ENCODE peak calls at places on chromosome 16, in five cellular contexts. L is neuronal stem cell, Y is mesenchymal stem cell, N is H9, C is H1. B is an unnamed sample.

GRCh38 chr16:66899945-66900688 is 18.6 kb downstream of the CDH16 start:
- DNase-seq in Y (peak; percentile 92), C (no peak), L (no peak), N (no peak), B (no peak)

GRCh38 chr16:70483426-70483825 is 29.0 kb downstream of the FCSK start:
- DNase-seq in N (no peak), C (no peak), Y (no peak), L (no peak), B (no peak)

GRCh38 chr16:4825196-4825595 is 21.9 kb downstream of the GLYR1 start:
- DNase-seq in C (no peak), N (no peak), L (no peak), Y (no peak), B (no peak)

GRCh38 chr16:49986351-49987124 is 38.5 kb upstream of the CNEP1R1 start:
- DNase-seq in N (peak; percentile 39), Y (no peak), L (no peak), C (no peak), B (peak; percentile 68)

GRCh38 chr16:25633549-25633948 is 58.2 kb upstream of the HS3ST4 start:
- DNase-seq in C (peak; percentile 9), N (no peak), Y (no peak), L (no peak), B (peak; percentile 46)

GRCh38 chr16:84794626-84795025 is 25.2 kb upstream of the CRISPLD2 start:
- DNase-seq in Y (no peak), N (no peak), L (no peak), C (no peak), B (no peak)

GRCh38 chr16:71722801-71723536 is 1.5 kb downstream of the PHLPP2 start:
- DNase-seq in N (peak; percentile 86), C (peak; percentile 50), L (peak; percentile 78), Y (peak; percentile 83), B (peak; percentile 66)

GRCh38 chr16:83533193-83533592 is 274.6 kb upstream of the HSBP1 start:
- DNase-seq in C (no peak), N (no peak), L (no peak), Y (peak; percentile 55), B (no peak)

GRCh38 chr16:64437706-64438329 is 684.0 kb downstream of the CDH11 start:
- DNase-seq in N (peak; percentile 28), Y (peak; percentile 75), C (no peak), L (no peak), B (no peak)

GRCh38 chr16:55323637-55324490 is at the start of gene IRX6:
- DNase-seq in L (peak; percentile 67), Y (no peak), C (peak; percentile 82), N (peak; percentile 92), B (no peak)

GRCh38 chr16:84686702-84687298 is 13.0 kb upstream of the USP10 start:
- DNase-seq in N (no peak), C (no peak), Y (no peak), L (no peak), B (no peak)

GRCh38 chr16:27430923-27431484 is 29.0 kb downstream of the IL21R start:
- DNase-seq in L (no peak), N (peak; percentile 21), C (no peak), Y (peak; percentile 8), B (peak; percentile 56)

GRCh38 chr16:25109643-25110042 is 1.9 kb upstream of the LCMT1 start:
- DNase-seq in C (no peak), Y (peak; percentile 96), L (no peak), N (no peak), B (peak; percentile 85)

GRCh38 chr16:17777461-17777863 is 306.7 kb upstream of the XYLT1 start:
- DNase-seq in Y (no peak), C (no peak), N (no peak), L (no peak), B (no peak)

GRCh38 chr16:81035975-81036750 is 521 bp downstream of the ATMIN start:
- DNase-seq in Y (peak; percentile 41), C (no peak), L (peak; percentile 17), N (peak; percentile 42), B (peak; percentile 51)

GRCh38 chr16:79607587-79607986 is 7.0 kb upstream of the MAF start:
- DNase-seq in C (no peak), Y (peak; percentile 70), L (no peak), N (no peak), B (no peak)

GRCh38 chr16:67767953-67768352 is 38.4 kb downstream of the RANBP10 start:
- DNase-seq in Y (peak; percentile 73), N (no peak), L (no peak), C (no peak), B (no peak)

GRCh38 chr16:59697236-59697635 is 963.1 kb upstream of the GOT2 start:
- DNase-seq in C (no peak), N (no peak), Y (no peak), L (no peak), B (no peak)

GRCh38 chr16:12976936-12977335 is 75.5 kb downstream of the SHISA9 start:
- DNase-seq in N (no peak), C (no peak), Y (no peak), L (peak; percentile 14), B (no peak)

GRCh38 chr16:24668481-24669001 is 60.9 kb upstream of the TNRC6A start:
- DNase-seq in Y (peak; percentile 86), C (no peak), N (no peak), L (no peak), B (no peak)

GRCh38 chr16:84390131-84390785 is 21.9 kb downstream of the ATP2C2 start:
- DNase-seq in N (no peak), L (no peak), C (no peak), Y (no peak), B (no peak)

GRCh38 chr16:50535506-50536257 is 12.5 kb upstream of the NKD1 start:
- DNase-seq in Y (no peak), N (no peak), L (no peak), C (no peak), B (no peak)

GRCh38 chr16:81040837-81041236 is 5.2 kb downstream of the ATMIN start:
- DNase-seq in Y (no peak), N (no peak), L (peak; percentile 27), C (no peak), B (no peak)

GRCh38 chr16:1042076-1042744 is 30.3 kb upstream of the SSTR5 start:
- DNase-seq in N (no peak), Y (no peak), L (no peak), C (no peak), B (no peak)

GRCh38 chr16:78567713-78568112 is 468.3 kb downstream of the WWOX start:
- DNase-seq in N (no peak), L (no peak), Y (no peak), C (no peak), B (no peak)

GRCh38 chr16:72947379-72948237 is 100.3 kb downstream of the ZFHX3 start:
- DNase-seq in N (no peak), Y (no peak), C (no peak), L (peak; percentile 61), B (no peak)

GRCh38 chr16:83946781-83947566 is 6.1 kb upstream of the OSGIN1 start:
- DNase-seq in C (no peak), Y (no peak), L (no peak), N (no peak), B (no peak)

GRCh38 chr16:68128577-68129305 is 43.6 kb downstream of the NFATC3 start:
- DNase-seq in Y (peak; percentile 28), N (no peak), C (no peak), L (peak; percentile 3), B (no peak)

GRCh38 chr16:68284847-68285246 is 20.5 kb downstream of the SLC7A6 start:
- DNase-seq in L (no peak), Y (no peak), C (no peak), N (no peak), B (no peak)

GRCh38 chr16:75065149-75065807 is 51.3 kb downstream of the LDHD start:
- DNase-seq in L (no peak), C (no peak), Y (no peak), N (no peak), B (no peak)

DNA sequence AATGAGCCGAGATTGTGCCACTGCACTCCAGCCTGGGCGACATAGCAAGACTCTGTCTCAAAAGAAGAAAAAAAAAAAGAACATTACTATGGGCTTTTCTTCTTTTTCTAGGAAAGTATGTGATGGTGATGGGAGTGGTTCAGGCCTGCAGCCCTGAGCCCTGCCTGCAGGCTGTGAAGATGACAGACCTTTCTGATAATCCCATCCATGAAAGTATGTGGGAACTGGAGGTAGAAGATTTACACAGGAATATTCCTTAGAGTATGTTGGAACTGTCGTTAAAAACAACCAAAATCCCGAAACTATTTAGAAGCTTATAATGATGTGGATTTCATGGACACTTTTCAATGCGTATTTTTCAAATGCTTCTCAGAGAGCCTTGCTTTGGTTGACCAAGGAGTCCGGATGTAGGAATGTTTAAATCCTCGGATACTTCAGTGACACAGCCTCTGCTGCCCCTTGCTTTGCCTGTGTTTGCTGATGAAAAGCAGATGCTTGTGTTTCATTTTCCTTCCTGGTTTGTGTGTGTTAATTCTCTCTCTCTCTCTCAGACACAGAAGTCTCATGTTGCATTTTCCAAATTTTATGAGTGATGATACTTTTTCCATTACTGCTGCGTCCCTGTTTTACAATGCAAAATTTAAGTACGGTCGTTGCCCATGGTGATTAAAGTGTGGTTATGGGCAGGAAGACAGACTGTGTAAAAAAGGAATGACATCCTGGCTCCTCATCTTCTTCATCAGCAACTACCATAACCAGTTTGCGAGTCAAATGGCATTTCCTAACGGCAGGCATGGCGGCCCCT is 5.5 kb downstream of the RMI2 start:
- DNase-seq in C (no peak), Y (peak; percentile 73), N (no peak), L (no peak), B (peak; percentile 55)
- H4K91ac ChIP-seq in C (no peak overlapping the region), Y (peak overlapping the region; percentile 70), N (no peak overlapping the region), L (no peak overlapping the region), B (peak overlapping the region; percentile 53)

DNA sequence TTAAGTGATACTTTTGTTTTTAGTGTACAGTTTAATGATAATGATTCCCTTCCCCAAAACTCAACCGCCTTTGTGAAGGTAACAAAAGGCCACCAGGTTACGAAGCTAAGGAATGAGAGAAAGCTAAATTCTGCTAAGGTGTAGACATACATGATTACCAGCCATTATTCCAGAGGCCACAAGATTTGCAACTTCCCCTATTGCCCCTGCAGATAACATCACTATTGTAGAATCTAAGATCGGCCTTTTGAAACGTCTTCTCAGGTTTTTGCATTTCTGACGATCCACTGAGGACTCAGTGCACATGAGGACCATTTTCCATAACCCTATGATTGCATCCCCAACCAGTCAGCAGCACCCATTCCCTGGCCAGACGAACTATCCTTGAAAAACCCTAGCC is 33.9 kb upstream of the SNN start:
- DNase-seq in C (no peak), N (no peak), Y (no peak), L (no peak), B (peak; percentile 95)
- H3K14ac ChIP-seq in C (no peak overlapping the region), N (no peak overlapping the region), Y (no peak overlapping the region), L (no peak overlapping the region), B (no peak overlapping the region)

GRCh38 chr16:2728034-2728433 is 8.0 kb upstream of the PRSS27 start:
- DNase-seq in L (no peak), Y (no peak), N (no peak), C (no peak), B (no peak)

GRCh38 chr16:2726923-2727322 is 6.9 kb upstream of the PRSS27 start:
- DNase-seq in Y (no peak), C (no peak), N (no peak), L (no peak), B (no peak)

GRCh38 chr16:2720719-2721633 is 952 bp upstream of the PRSS27 start:
- DNase-seq in L (peak; percentile 90), C (peak; percentile 74), Y (peak; percentile 85), N (peak; percentile 92), B (peak; percentile 68)

GRCh38 chr16:2724088-2724676 is 4.2 kb upstream of the PRSS27 start:
- DNase-seq in Y (no peak), C (no peak), N (no peak), L (no peak), B (no peak)

GRCh38 chr16:2724816-2725348 is 4.9 kb upstream of the PRSS27 start:
- DNase-seq in Y (no peak), L (no peak), N (no peak), C (no peak), B (no peak)
- H2BK12ac ChIP-seq in Y (no peak overlapping the region), L (no peak overlapping the region), N (no peak overlapping the region), C (no peak overlapping the region), B (no peak overlapping the region)

GRCh38 chr16:56743840-56744239 is 13.9 kb downstream of the NUP93 start:
- DNase-seq in Y (peak; percentile 79), L (no peak), C (no peak), N (peak; percentile 61), B (no peak)
- H4K91ac ChIP-seq in Y (no peak overlapping the region), L (no peak overlapping the region), C (no peak overlapping the region), N (no peak overlapping the region), B (no peak overlapping the region)